ENCODE peak calls at places on chromosomes 4 and X, in nine cellular contexts. N is dorsolateral prefrontal cortex; R is neuronal stem cell; B is GM23248; S is uterus; V is fibroblast of lung; Z is body of pancreas; T is naive thymus-derived CD4-positive, alpha-beta T cell; Q is right cardiac atrium. F is an unnamed sample.
A peak's percentile ranks its signal among the peaks of the same experiment; 100 is the strongest.

GRCh38 chr4:150176559-150176958 is 98.3 kb downstream of the DCLK2 start:
- DNase-seq in Z (no peak), N (no peak), R (no peak), V (peak; percentile 87), B (peak; percentile 32), T (no peak), S (no peak), Q (peak; percentile 18), F (peak; percentile 45)

GRCh38 chr4:107247738-107248137 is 211.6 kb upstream of the DKK2 start:
- DNase-seq in N (no peak), V (peak; percentile 15), Q (no peak), Z (no peak), R (no peak), B (no peak), T (no peak), S (peak; percentile 57), F (no peak)

GRCh38 chr4:82044141-82044993 is 329.4 kb downstream of the HNRNPD start:
- DNase-seq in R (peak; percentile 72), N (peak; percentile 46), Z (peak; percentile 78), Q (peak; percentile 79), V (peak; percentile 41), B (peak; percentile 71), T (no peak), S (peak; percentile 39), F (peak; percentile 67)

GRCh38 chr4:71113294-71113693 is 119.8 kb downstream of the DCK start:
- DNase-seq in N (no peak), B (no peak), Z (peak; percentile 14), T (no peak), R (no peak), S (no peak), Q (no peak), V (no peak), F (no peak)

GRCh38 chr4:19194672-19195071 is 1057.0 kb upstream of the SLIT2 start:
- DNase-seq in T (no peak), Z (no peak), Q (no peak), N (no peak), R (no peak), S (no peak), V (no peak), B (no peak), F (no peak)

GRCh38 chr4:154348657-154349056 is 142.9 kb downstream of the DCHS2 start:
- DNase-seq in S (no peak), R (no peak), V (no peak), Q (no peak), N (no peak), Z (no peak), B (no peak), T (no peak), F (no peak)

GRCh38 chr4:2186133-2186864 is 55.6 kb downstream of the HAUS3 start:
- DNase-seq in Q (no peak), Z (peak; percentile 60), N (no peak), S (no peak), R (no peak), T (peak; percentile 2), B (no peak), V (peak; percentile 27), F (no peak)

GRCh38 chr4:71550220-71551190 is 211.7 kb downstream of the SLC4A4 start:
- DNase-seq in V (peak; percentile 80), Q (no peak), R (no peak), S (no peak), Z (no peak), N (no peak), B (peak; percentile 48), T (no peak), F (peak; percentile 74)

GRCh38 chr4:70746179-70746839 is 24.5 kb downstream of the RUFY3 start:
- DNase-seq in Z (no peak), B (peak; percentile 64), Q (no peak), T (no peak), N (no peak), S (no peak), R (no peak), V (peak; percentile 70), F (no peak)

GRCh38 chr4:11471613-11472012 is 42.9 kb upstream of the HS3ST1 start:
- DNase-seq in Q (no peak), B (no peak), N (no peak), Z (no peak), V (no peak), S (no peak), R (no peak), T (peak; percentile 80), F (no peak)

GRCh38 chr4:4574052-4574451 is 32.2 kb upstream of the STX18 start:
- DNase-seq in N (no peak), Z (no peak), V (no peak), R (no peak), B (no peak), S (no peak), Q (no peak), T (no peak), F (peak; percentile 50)

GRCh38 chr4:86847576-86847975 is 1.6 kb downstream of the SLC10A6 start:
- DNase-seq in V (no peak), S (no peak), T (no peak), R (no peak), B (peak; percentile 15), N (no peak), Z (no peak), Q (no peak), F (no peak)

GRCh38 chrX:153769865-153770605 is 6.0 kb downstream of the PLXNB3 start:
- DNase-seq in Z (no peak), N (no peak), Q (no peak), V (no peak), T (no peak), S (no peak), R (no peak), B (no peak), F (peak; percentile 89)

GRCh38 chr4:111849726-111850284 is 295.4 kb upstream of the FAM241A start:
- DNase-seq in T (no peak), B (peak; percentile 8), V (no peak), R (no peak), N (no peak), S (no peak), Q (no peak), Z (no peak), F (no peak)

GRCh38 chr4:167989815-167990214 is 102.5 kb upstream of the ANXA10 start:
- DNase-seq in R (no peak), B (peak; percentile 4), S (no peak), Z (no peak), T (no peak), N (no peak), Q (no peak), V (no peak), F (no peak)

GRCh38 chrX:129472116-129472515 is 51.2 kb downstream of the SMARCA1 start:
- DNase-seq in Z (no peak), T (no peak), S (no peak), N (no peak), R (no peak), Q (no peak), V (peak; percentile 14), B (peak; percentile 67), F (no peak)

GRCh38 chr4:52037730-52038108 is 380 bp downstream of the SGCB start:
- DNase-seq in N (peak; percentile 54), R (no peak), B (peak; percentile 66), V (peak; percentile 47), Q (peak; percentile 44), S (peak; percentile 37), T (no peak), Z (peak; percentile 14), F (peak; percentile 91)
- H3K27ac ChIP-seq in N (peak overlapping the region; percentile 85), R (peak overlapping the region; percentile 43), B (peak overlapping the region; percentile 29), V (peak overlapping the region; percentile 60), Q (peak overlapping the region; percentile 87), S (peak overlapping the region; percentile 85), T (peak overlapping the region; percentile 32), Z (no peak overlapping the region), F (peak overlapping the region; percentile 40)

GRCh38 chr4:7118013-7118832 is 50.4 kb upstream of the GRPEL1 start:
- DNase-seq in Q (no peak), R (no peak), V (no peak), Z (no peak), T (no peak), S (no peak), B (no peak), N (no peak), F (no peak)
- H3K27me3 ChIP-seq in Q (no peaks in the 10 kb centered on the region), R (no peaks in the 10 kb centered on the region), V (peaks cover 10% of the 10 kb centered on the region), Z (no peaks in the 10 kb centered on the region), T (no peaks in the 10 kb centered on the region), S (no peaks in the 10 kb centered on the region), B (peaks cover 6% of the 10 kb centered on the region), N (no peaks in the 10 kb centered on the region), F (peaks cover 18% of the 10 kb centered on the region)

DNA sequence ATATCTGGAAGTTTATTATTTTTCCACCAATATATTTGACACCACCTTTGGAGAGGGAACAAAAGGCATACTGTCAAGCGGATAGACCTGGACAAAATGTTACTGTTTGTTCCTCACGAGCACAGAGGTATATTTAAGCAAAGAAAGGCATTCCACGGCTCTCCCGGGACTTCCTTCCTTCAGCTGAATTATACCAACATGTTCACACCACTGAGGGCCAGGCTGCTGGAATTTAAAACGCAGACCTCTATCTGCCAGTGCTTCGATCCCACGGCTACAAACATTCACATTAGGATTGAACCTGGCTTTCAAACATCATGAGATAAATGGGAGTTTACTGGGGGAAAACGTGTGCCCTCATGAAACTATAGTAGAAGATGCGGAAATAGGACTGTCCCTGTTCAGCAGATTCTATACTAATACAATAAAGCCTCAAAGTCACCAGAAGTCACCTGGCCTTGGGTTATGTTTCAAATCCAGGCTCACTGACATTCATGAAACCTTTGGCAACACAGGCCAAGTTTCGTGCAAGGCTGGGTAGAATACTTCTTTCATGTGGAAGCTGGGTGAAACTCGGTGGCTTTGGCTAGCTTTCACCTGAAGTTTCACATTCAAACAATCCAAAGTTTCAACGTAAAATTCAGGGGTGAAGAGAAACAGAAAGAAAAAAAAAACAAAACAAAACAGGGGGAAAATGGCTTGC is 39.5 kb downstream of the SORBS2 start:
- DNase-seq in N (no peak), B (no peak), Q (no peak), T (no peak), Z (peak; percentile 38), R (no peak), S (no peak), V (no peak), F (no peak)
- H3K4me3 ChIP-seq in N (no peak overlapping the region), B (no peak overlapping the region), Q (peak overlapping the region; percentile 76), T (no peak overlapping the region), Z (no peak overlapping the region), R (no peak overlapping the region), S (no peak overlapping the region), V (no peak overlapping the region), F (peak overlapping the region; percentile 69)

GRCh38 chr4:116603096-116603495 is 482.3 kb downstream of the TRAM1L1 start:
- DNase-seq in V (no peak), S (no peak), B (no peak), T (no peak), R (no peak), N (no peak), Z (no peak), Q (no peak), F (no peak)
- H3K27ac ChIP-seq in V (no peak overlapping the region), S (no peak overlapping the region), B (no peak overlapping the region), T (no peak overlapping the region), R (no peak overlapping the region), N (no peak overlapping the region), Z (no peak overlapping the region), Q (no peak overlapping the region), F (no peak overlapping the region)

DNA sequence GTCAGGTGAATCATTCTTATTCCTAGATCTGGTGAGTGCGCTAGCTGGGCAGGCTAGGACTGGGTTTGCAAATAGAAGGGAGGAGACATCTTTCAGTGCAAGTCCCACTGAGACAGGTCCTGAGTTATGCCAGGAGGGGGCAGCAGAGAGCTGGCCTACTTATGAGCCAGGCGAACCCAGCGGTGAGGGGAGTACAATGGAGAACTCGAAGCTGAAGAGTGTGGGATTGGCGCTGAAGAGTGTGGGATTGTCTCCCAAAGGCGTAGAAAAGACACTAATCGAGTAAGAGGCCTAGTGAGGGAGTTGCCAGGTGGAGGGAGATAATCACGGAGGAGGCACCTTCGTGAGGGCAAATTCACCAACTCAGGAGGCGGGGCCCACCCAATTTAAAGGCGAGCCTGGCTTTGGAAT is 91.7 kb upstream of the CXorf66 start:
- DNase-seq in B (peak; percentile 66), T (peak; percentile 38), V (peak; percentile 55), S (peak; percentile 41), N (peak; percentile 45), Q (peak; percentile 67), R (peak; percentile 77), Z (peak; percentile 74), F (peak; percentile 65)
- H3K27me3 ChIP-seq in B (no peaks in the 10 kb centered on the region), T (no peaks in the 10 kb centered on the region), V (no peaks in the 10 kb centered on the region), S (no peaks in the 10 kb centered on the region), N (no peaks in the 10 kb centered on the region), Q (no peaks in the 10 kb centered on the region), R (peaks cover 4% of the 10 kb centered on the region), Z (no peaks in the 10 kb centered on the region), F (no peaks in the 10 kb centered on the region)